ENCODE peak calls at places on chromosomes 1 and 21, in five cellular contexts. One of them, this sample, is unnamed.
A peak's percentile ranks its signal among the peaks of the same experiment; 100 is the strongest.

GRCh38 chr1:172266528-172267174 is 153.8 kb upstream of the C1orf105 start:
- DNase-seq in HepG2: no peak
- DNase-seq in K562: no peak
- DNase-seq in H1: no peak
- DNase-seq in WTC11: no peak
- DNase-seq in this sample: no peak

GRCh38 chr1:68594851-68595250 is 98.0 kb upstream of the DEPDC1 start:
- DNase-seq in K562: no peak
- DNase-seq in HepG2: no peak
- DNase-seq in WTC11: no peak
- DNase-seq in H1: no peak
- DNase-seq in this sample: no peak

GRCh38 chr1:102732927-102733326 is 375.4 kb downstream of the COL11A1 start:
- DNase-seq in WTC11: no peak
- DNase-seq in H1: no peak
- DNase-seq in HepG2: no peak
- DNase-seq in K562: no peak
- DNase-seq in this sample: no peak

GRCh38 chr1:6104631-6105030 is 58.9 kb downstream of the KCNAB2 start:
- DNase-seq in WTC11: no peak
- DNase-seq in H1: no peak
- DNase-seq in K562: no peak
- DNase-seq in HepG2: no peak
- DNase-seq in this sample: no peak

GRCh38 chr1:116066868-116067563 is 44.2 kb upstream of the MAB21L3 start:
- DNase-seq in K562: no peak
- DNase-seq in H1: no peak
- DNase-seq in WTC11: no peak
- DNase-seq in HepG2: no peak
- DNase-seq in this sample: no peak

GRCh38 chr1:212437179-212437798 is 4.6 kb downstream of the NENF start:
- DNase-seq in HepG2: no peak
- DNase-seq in K562: peak; percentile 69
- DNase-seq in WTC11: no peak
- DNase-seq in H1: no peak
- DNase-seq in this sample: no peak

GRCh38 chr1:160070243-160071163 is 543 bp upstream of the KCNJ10 start:
- DNase-seq in K562: peak; percentile 86
- DNase-seq in H1: peak; percentile 92
- DNase-seq in HepG2: peak; percentile 81
- DNase-seq in WTC11: peak; percentile 93
- DNase-seq in this sample: no peak

GRCh38 chr1:70234733-70235132 is 13.6 kb downstream of the SRSF11 start:
- DNase-seq in H1: no peak
- DNase-seq in K562: no peak
- DNase-seq in HepG2: no peak
- DNase-seq in WTC11: no peak
- DNase-seq in this sample: no peak

GRCh38 chr1:68675336-68675735 is 178.5 kb upstream of the DEPDC1 start:
- DNase-seq in WTC11: no peak
- DNase-seq in H1: no peak
- DNase-seq in K562: no peak
- DNase-seq in HepG2: no peak
- DNase-seq in this sample: no peak

GRCh38 chr1:52520149-52520548 is 32.7 kb downstream of the TUT4 start:
- DNase-seq in WTC11: no peak
- DNase-seq in K562: no peak
- DNase-seq in H1: no peak
- DNase-seq in HepG2: no peak
- DNase-seq in this sample: no peak

GRCh38 chr1:46526013-46526688 is 25.3 kb downstream of the KNCN start:
- DNase-seq in H1: no peak
- DNase-seq in HepG2: no peak
- DNase-seq in WTC11: no peak
- DNase-seq in K562: no peak
- DNase-seq in this sample: no peak

GRCh38 chr1:153357076-153357852 is 390 bp upstream of the S100A9 start:
- DNase-seq in HepG2: peak; percentile 12
- DNase-seq in K562: no peak
- DNase-seq in WTC11: no peak
- DNase-seq in H1: no peak
- DNase-seq in this sample: no peak

GRCh38 chr1:153353226-153353947 is 4.3 kb upstream of the S100A9 start:
- DNase-seq in H1: peak; percentile 60
- DNase-seq in WTC11: peak; percentile 59
- DNase-seq in K562: peak; percentile 49
- DNase-seq in HepG2: peak; percentile 12
- DNase-seq in this sample: no peak

GRCh38 chr1:153354515-153355193 is 3.0 kb upstream of the S100A9 start:
- DNase-seq in H1: no peak
- DNase-seq in WTC11: no peak
- DNase-seq in HepG2: no peak
- DNase-seq in K562: no peak
- DNase-seq in this sample: no peak

GRCh38 chr1:153356392-153357075 is 1.1 kb upstream of the S100A9 start:
- DNase-seq in WTC11: no peak
- DNase-seq in K562: no peak
- DNase-seq in H1: no peak
- DNase-seq in HepG2: no peak
- DNase-seq in this sample: no peak

DNA sequence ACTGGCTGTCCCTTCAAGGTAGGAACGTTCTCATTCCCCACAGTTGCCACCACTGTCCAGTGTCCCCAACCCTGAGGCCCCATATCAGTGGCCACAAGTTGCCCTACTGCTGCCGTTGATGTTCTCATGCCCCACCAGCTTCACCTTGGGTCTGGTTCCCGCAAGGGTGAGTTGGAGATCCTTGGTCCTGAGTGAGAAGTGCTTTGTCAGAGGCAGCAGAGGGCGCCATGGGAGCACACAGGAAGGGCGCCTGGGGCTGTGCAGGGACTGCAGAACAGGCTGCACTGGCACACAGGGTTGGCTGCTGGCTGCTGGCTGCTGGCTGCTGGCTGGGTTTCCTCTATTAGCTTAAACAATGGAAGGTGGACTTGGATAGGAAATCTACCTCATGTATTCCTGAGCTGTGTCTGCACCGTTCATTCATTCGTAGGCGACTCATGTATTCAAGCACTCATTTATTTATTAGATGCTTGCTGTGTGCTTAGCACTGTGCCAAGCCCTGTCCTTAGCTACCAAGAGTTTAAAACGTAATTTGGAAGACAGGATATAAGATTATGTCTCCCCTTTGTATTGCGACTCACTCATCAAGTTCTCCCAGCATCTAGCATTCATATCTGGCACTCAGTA is 2.1 kb upstream of the S100A9 start:
- DNase-seq in K562: peak; percentile 57
- DNase-seq in H1: peak; percentile 67
- DNase-seq in HepG2: peak; percentile 27
- DNase-seq in WTC11: peak; percentile 80
- DNase-seq in this sample: no peak
- TF ChIP-seq ATF2 in K562: no peak
- TF ChIP-seq ATF2 in H1: no peak
- TF ChIP-seq ATF2 in HepG2: no peak
- TF ChIP-seq ATF2 in WTC11: no peak
- TF ChIP-seq ATF2 in this sample: no peak

GRCh38 chr1:21935891-21936365 is 1.2 kb downstream of the HSPG2 start:
- DNase-seq in K562: no peak
- DNase-seq in H1: no peak
- DNase-seq in WTC11: no peak
- DNase-seq in HepG2: no peak
- DNase-seq in this sample: no peak
- TF ChIP-seq ATF2 in K562: no peak
- TF ChIP-seq ATF2 in H1: no peak
- TF ChIP-seq ATF2 in WTC11: no peak
- TF ChIP-seq ATF2 in HepG2: no peak
- TF ChIP-seq ATF2 in this sample: no peak

GRCh38 chr1:11598461-11598860 is 55.8 kb downstream of the FBXO2 start:
- DNase-seq in K562: no peak
- DNase-seq in WTC11: no peak
- DNase-seq in H1: no peak
- DNase-seq in HepG2: no peak
- DNase-seq in this sample: no peak
- TF ChIP-seq ATF2 in K562: no peak
- TF ChIP-seq ATF2 in WTC11: no peak
- TF ChIP-seq ATF2 in H1: no peak
- TF ChIP-seq ATF2 in HepG2: no peak
- TF ChIP-seq ATF2 in this sample: no peak

DNA sequence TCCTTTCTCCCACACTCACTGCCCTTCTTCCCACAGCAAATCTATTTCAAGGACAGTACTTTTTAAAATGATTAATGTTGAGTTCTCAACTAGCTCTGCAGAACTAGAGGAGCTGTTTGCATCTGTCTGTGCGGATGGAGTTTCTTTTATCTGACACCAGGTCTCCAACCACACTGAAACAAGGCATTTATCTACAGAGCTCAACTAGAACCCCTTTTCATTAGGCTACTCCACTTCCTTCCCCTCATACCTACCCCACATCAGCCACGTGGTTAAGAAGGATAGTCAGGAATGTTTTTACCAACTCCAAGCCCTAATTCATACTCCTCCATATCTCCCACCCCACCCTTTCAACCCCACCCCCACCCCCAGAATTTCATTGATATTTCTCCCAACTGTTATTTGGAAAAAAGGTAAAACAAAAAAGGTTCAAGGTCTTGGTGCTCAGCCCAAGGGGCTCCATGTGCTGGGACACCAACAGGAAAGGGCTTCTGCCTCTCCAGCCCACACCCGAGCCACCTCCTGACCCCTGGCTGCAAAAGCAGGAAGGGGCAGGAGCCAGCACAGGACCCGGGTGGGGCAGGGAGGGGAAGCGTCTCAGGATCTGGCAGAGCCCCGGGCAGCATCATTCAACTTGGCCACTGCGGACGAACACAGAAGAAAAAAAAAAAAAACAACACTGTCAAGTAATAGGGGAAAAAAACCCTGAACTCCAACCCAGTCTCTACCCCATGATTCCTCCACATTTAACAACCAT is 7.0 kb downstream of the ENSA start:
- DNase-seq in H1: no peak
- DNase-seq in HepG2: no peak
- DNase-seq in WTC11: peak; percentile 62
- DNase-seq in K562: peak; percentile 49
- DNase-seq in this sample: no peak
- TF ChIP-seq ATF2 in H1: no peak
- TF ChIP-seq ATF2 in HepG2: no peak
- TF ChIP-seq ATF2 in WTC11: no peak
- TF ChIP-seq ATF2 in K562: no peak
- TF ChIP-seq ATF2 in this sample: no peak

GRCh38 chr1:63602629-63603028 is 9.4 kb downstream of the PGM1 start:
- DNase-seq in H1: no peak
- DNase-seq in HepG2: no peak
- DNase-seq in K562: no peak
- DNase-seq in WTC11: no peak
- DNase-seq in this sample: no peak

GRCh38 chr1:63601061-63601460 is 7.8 kb downstream of the PGM1 start:
- DNase-seq in HepG2: no peak
- DNase-seq in H1: no peak
- DNase-seq in WTC11: no peak
- DNase-seq in K562: no peak
- DNase-seq in this sample: no peak

GRCh38 chr1:63601463-63601862 is 8.3 kb downstream of the PGM1 start:
- DNase-seq in WTC11: no peak
- DNase-seq in H1: no peak
- DNase-seq in HepG2: no peak
- DNase-seq in K562: no peak
- DNase-seq in this sample: no peak

GRCh38 chr1:63601912-63602311 is 8.7 kb downstream of the PGM1 start:
- DNase-seq in K562: no peak
- DNase-seq in H1: no peak
- DNase-seq in WTC11: no peak
- DNase-seq in HepG2: no peak
- DNase-seq in this sample: no peak

GRCh38 chr1:63603810-63604209 is 10.6 kb downstream of the PGM1 start:
- DNase-seq in WTC11: no peak
- DNase-seq in HepG2: no peak
- DNase-seq in K562: no peak
- DNase-seq in H1: no peak
- DNase-seq in this sample: no peak
- TF ChIP-seq ATF2 in WTC11: no peak
- TF ChIP-seq ATF2 in HepG2: no peak
- TF ChIP-seq ATF2 in K562: no peak
- TF ChIP-seq ATF2 in H1: no peak
- TF ChIP-seq ATF2 in this sample: no peak

DNA sequence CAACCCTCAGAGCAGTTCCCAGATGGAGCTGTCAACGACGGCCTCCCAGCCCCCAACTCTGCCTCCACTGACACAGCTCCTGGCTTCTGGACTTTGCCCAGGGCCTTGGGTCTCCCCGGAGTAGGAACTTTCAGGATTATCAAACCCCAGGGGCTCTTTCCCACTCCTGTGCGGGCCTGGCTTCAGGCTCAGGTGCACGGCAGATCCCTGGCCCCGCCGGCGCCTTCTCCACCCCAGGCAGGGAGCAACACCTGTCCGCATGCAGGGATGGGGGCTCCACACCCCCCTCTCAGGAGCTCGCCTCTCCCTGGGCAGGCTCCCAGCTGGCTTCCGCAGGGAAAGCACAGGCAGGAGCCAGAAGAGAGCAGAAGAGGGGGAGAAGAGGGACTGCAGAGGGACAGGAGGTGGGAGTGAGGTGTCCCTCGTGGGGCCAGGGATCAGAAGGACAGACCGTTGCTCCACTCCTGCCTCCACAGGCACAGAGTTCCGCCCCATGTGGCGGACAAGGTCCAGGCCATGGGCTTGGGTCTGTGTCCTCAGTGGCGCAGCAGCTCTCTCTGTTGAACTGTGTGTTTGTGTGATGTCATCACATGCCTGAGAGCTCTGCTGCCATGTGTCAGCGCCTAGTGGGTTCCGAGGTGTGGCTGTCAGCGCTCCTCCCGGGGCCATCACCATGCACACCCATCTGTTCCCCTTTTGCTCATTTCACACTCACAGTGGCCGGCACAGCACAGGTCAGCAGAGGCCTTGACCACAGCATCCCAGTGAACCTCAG is 107.7 kb downstream of the PDE9A start:
- DNase-seq in WTC11: no peak
- DNase-seq in K562: no peak
- DNase-seq in HepG2: peak; percentile 66
- DNase-seq in H1: no peak
- DNase-seq in this sample: no peak
- TF ChIP-seq ATF2 in WTC11: no peak
- TF ChIP-seq ATF2 in K562: no peak
- TF ChIP-seq ATF2 in HepG2: peak; percentile 50
- TF ChIP-seq ATF2 in H1: no peak
- TF ChIP-seq ATF2 in this sample: no peak

DNA sequence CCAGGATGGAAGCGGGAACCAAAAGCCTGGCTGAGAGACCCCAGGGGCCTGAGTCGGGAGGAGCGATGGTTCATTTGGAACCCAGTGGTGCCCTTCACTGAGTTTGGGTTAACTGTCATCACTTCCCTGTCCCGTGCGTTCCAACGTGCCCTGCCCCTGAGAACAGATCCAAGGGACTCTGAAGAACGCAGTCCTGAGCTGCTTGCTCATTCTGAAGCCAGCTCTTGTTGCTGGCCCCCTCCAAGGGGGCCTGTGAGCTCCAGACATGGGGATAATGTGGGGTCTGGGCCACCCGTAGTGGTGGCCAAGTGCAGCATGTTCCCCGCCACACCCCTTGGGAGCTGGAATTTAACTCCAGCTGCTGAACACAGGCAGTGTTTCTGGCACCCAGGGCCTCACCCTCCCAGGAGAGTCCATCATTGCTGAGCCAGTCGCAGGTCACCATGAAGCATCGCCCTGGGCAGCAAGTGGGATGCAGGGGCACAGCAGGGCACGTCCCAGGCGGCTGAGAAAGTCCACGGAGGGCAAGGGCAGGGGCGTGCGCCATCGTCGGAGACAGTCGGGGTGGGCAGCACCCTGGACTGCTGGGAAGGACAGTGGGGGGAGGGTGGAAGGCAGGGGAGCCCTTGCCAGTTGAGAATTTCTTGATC is 69.3 kb upstream of the PDE9A start:
- DNase-seq in WTC11: no peak
- DNase-seq in HepG2: no peak
- DNase-seq in K562: no peak
- DNase-seq in H1: no peak
- DNase-seq in this sample: no peak
- TF ChIP-seq ATF2 in WTC11: no peak
- TF ChIP-seq ATF2 in HepG2: no peak
- TF ChIP-seq ATF2 in K562: no peak
- TF ChIP-seq ATF2 in H1: no peak
- TF ChIP-seq ATF2 in this sample: no peak